ENCODE peak calls at places on chromosomes 1 and 21, in eight cellular contexts. Q is progenitor cell of endocrine pancreas, I is HCT116, L is GM20000, H is astrocyte of the spinal cord, K is IMR-90, P is mammary epithelial cell, E is hepatocyte. U is an unnamed sample.
A peak's percentile ranks its signal among the peaks of the same experiment; 100 is the strongest.

GRCh38 chr1:85801520-85801919 is 93.3 kb upstream of the ZNHIT6 start:
- DNase-seq in Q (no peak), I (no peak), L (no peak), H (no peak), K (peak; percentile 62), P (peak; percentile 2), E (no peak), U (no peak)

GRCh38 chr1:11560061-11560460 is 81.1 kb downstream of the DISP3 start:
- DNase-seq in Q (no peak), I (no peak), L (no peak), H (no peak), K (no peak), P (no peak), E (no peak), U (no peak)

GRCh38 chr1:6727535-6727934 is 25.9 kb upstream of the DNAJC11 start:
- DNase-seq in Q (peak; percentile 44), I (peak; percentile 71), L (peak; percentile 80), H (peak; percentile 52), K (peak; percentile 54), P (peak; percentile 34), E (peak; percentile 66), U (no peak)

GRCh38 chr1:230340778-230341546 is 85.2 kb downstream of the PGBD5 start:
- DNase-seq in Q (no peak), I (no peak), L (no peak), H (no peak), K (no peak), P (no peak), E (no peak), U (no peak)

GRCh38 chr1:40143891-40144575 is 17.2 kb upstream of the RLF start:
- DNase-seq in Q (peak; percentile 49), I (peak; percentile 78), L (peak; percentile 57), H (peak; percentile 63), K (peak; percentile 66), P (peak; percentile 66), E (peak; percentile 86), U (no peak)

GRCh38 chr21:44816761-44817505 is 929 bp downstream of the SUMO3 start:
- DNase-seq in Q (no peak), I (no peak), L (no peak), H (no peak), K (no peak), P (no peak), E (no peak), U (no peak)

GRCh38 chr1:3068400-3069361 is at the start of gene PRDM16:
- DNase-seq in Q (peak; percentile 46), I (peak; percentile 50), L (no peak), H (peak; percentile 59), K (peak; percentile 3), P (peak; percentile 11), E (peak; percentile 67), U (no peak)

GRCh38 chr1:24098102-24098501 is 13.8 kb downstream of the MYOM3 start:
- DNase-seq in Q (no peak), I (no peak), L (no peak), H (no peak), K (no peak), P (no peak), E (no peak), U (no peak)

GRCh38 chr1:233904979-233905415 is 521 bp downstream of the SLC35F3 start:
- DNase-seq in Q (peak; percentile 25), I (no peak), L (peak; percentile 27), H (peak; percentile 28), K (no peak), P (peak; percentile 59), E (peak; percentile 32), U (peak; percentile 29)

GRCh38 chr1:201450721-201451291 is 18.2 kb downstream of the PHLDA3 start:
- DNase-seq in Q (no peak), I (no peak), L (no peak), H (peak; percentile 64), K (peak; percentile 89), P (no peak), E (peak; percentile 74), U (no peak)

GRCh38 chr1:202692959-202693555 is 17.2 kb downstream of the SYT2 start:
- DNase-seq in Q (peak; percentile 78), I (peak; percentile 7), L (peak; percentile 82), H (peak; percentile 61), K (peak; percentile 71), P (peak; percentile 67), E (peak; percentile 90), U (peak; percentile 44)

GRCh38 chr1:198922638-198923430 is 284.0 kb downstream of the PTPRC start:
- DNase-seq in Q (no peak), I (no peak), L (no peak), H (no peak), K (no peak), P (no peak), E (no peak), U (no peak)

GRCh38 chr1:149849947-149850360 is 49.4 kb upstream of the BOLA1 start:
- DNase-seq in Q (no peak), I (no peak), L (no peak), H (peak; percentile 20), K (no peak), P (no peak), E (peak; percentile 7), U (no peak)

GRCh38 chr1:248611883-248612282 is 14.4 kb upstream of the OR2T10 start:
- DNase-seq in Q (no peak), I (no peak), L (no peak), H (no peak), K (no peak), P (no peak), E (no peak), U (no peak)

GRCh38 chr1:154849645-154850131 is 20.4 kb downstream of the KCNN3 start:
- DNase-seq in Q (no peak), I (no peak), L (no peak), H (peak; percentile 20), K (no peak), P (no peak), E (no peak), U (no peak)

GRCh38 chr1:16440150-16440479 is 409 bp upstream of the NECAP2 start:
- DNase-seq in Q (no peak), I (no peak), L (no peak), H (no peak), K (no peak), P (no peak), E (no peak), U (no peak)

GRCh38 chr1:73998348-73998959 is 199.5 kb downstream of the LRRIQ3 start:
- DNase-seq in Q (no peak), I (peak; percentile 8), L (peak; percentile 8), H (peak; percentile 48), K (peak; percentile 32), P (peak; percentile 28), E (peak; percentile 47), U (no peak)

GRCh38 chr1:89277725-89278124 is 5.1 kb upstream of the GBP5 start:
- DNase-seq in Q (no peak), I (no peak), L (no peak), H (no peak), K (no peak), P (no peak), E (no peak), U (no peak)

GRCh38 chr21:33496345-33496744 is 4.8 kb upstream of the DNAJC28 start:
- DNase-seq in Q (no peak), I (no peak), L (no peak), H (no peak), K (no peak), P (no peak), E (no peak), U (no peak)

DNA sequence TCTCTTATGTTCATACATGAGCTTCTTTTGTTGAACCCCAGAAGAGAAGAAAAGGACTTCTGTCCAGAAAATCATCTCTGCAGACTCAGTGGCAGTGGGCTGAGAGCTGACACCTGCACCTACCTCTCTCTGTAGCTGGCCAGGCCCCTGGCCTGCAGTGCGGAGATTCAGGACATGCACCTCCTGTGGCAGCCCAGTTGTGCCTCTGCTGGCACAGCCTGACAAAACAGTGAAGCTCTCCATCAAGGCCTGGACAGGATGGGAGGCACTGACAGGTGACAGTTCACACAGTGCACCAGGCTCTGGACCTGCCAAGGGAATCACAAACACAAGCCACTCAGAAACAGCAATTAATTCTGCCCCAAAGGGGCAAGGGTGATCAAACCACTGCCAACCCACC is 88.8 kb downstream of the TGFBR3 start:
- DNase-seq in Q (no peak), I (no peak), L (no peak), H (no peak), K (no peak), P (no peak), E (no peak), U (no peak)
- TF ChIP-seq CTCF in Q (no peak), I (no peak), L (no peak), H (no peak), K (no peak), P (no peak), E (no peak), U (no peak)

DNA sequence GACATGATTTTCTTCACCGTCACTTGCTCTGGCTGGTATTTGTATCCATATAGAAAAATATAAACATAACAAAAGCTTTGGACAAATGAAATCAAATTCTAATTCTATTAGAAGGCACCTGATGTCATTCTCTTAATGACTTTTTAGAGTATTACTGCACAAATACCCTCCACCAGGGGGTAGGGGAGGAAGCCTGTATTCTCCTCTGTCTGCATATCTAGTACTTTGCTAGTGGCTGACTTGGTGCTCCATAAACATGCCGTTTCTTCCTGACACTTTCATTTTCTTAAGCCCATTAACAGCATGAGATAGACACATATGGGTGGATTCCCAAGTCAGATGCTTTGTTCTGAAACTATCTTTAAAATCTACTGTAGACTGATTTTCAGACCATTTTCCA is 20.6 kb upstream of the KCNJ15 start:
- DNase-seq in Q (no peak), I (no peak), L (no peak), H (peak; percentile 48), K (no peak), P (no peak), E (no peak), U (no peak)
- TF ChIP-seq CTCF in Q (peak; percentile 26), I (no peak), L (no peak), H (peak; percentile 30), K (peak; percentile 36), P (peak; percentile 24), E (no peak), U (no peak)

GRCh38 chr1:169586395-169587255 is at the start of gene F5:
- DNase-seq in Q (peak; percentile 52), I (peak; percentile 58), L (peak; percentile 63), H (peak; percentile 52), K (peak; percentile 40), P (peak; percentile 64), E (peak; percentile 84), U (peak; percentile 52)
- TF ChIP-seq CTCF in Q (peak; percentile 60), I (peak; percentile 73), L (peak; percentile 50), H (peak; percentile 60), K (peak; percentile 38), P (peak; percentile 74), E (peak; percentile 53), U (peak; percentile 72)

GRCh38 chr1:210144736-210145135 is 87.9 kb upstream of the SERTAD4 start:
- DNase-seq in Q (no peak), I (no peak), L (no peak), H (peak; percentile 22), K (no peak), P (peak; percentile 64), E (no peak), U (no peak)

DNA sequence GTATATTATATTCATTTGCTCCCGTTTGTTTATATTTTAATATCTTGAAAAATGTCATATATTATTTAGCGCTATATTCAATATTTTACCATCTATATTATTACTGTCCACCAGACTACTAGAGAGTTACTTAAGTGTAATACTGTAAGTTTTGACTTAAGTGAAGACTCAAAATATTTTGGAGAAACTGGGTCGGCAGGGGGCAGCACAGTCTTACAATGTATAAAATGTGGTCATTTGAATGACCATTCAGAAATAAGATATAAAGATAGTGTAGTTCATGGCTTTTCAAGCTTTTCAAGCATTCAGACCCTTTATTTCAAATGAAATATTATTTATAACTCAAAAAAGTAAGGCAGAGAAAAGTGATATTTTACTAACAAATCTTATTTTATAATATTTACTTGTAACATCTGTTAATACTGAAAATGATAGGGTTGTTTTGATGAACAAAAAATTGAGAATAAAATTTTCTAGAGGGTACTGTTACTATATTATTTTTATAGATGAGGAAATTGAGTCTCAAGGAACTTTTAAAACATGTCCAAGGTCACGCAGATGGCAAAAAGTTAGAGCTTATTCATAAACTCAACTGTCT is 89.0 kb upstream of the SERTAD4 start:
- DNase-seq in Q (peak; percentile 37), I (peak; percentile 58), L (peak; percentile 25), H (peak; percentile 89), K (peak; percentile 68), P (peak; percentile 51), E (peak; percentile 84), U (no peak)
- TF ChIP-seq CTCF in Q (peak; percentile 77), I (peak; percentile 55), L (no peak), H (peak; percentile 52), K (peak; percentile 74), P (peak; percentile 62), E (peak; percentile 84), U (peak; percentile 92)

U was measured in D721Med.